ENCODE peak calls at places on chromosomes 4 and X, in seven cellular contexts. F is amniotic stem cell, G is dorsolateral prefrontal cortex, Q is T-helper 17 cell, D is fibroblast of the conjunctiva, K is AG08396, T is HFF-Myc. O is an unnamed sample.

GRCh38 chr4:55543858-55544257 is 2.9 kb downstream of the CLOCK start:
- DNase-seq in F (no peak), G (no peak), Q (no peak), D (no peak), K (no peak), T (no peak), O (no peak)

GRCh38 chr4:528296-528695 is 29.3 kb downstream of the PIGG start:
- DNase-seq in F (no peak), G (no peak), Q (no peak), D (no peak), K (no peak), T (no peak), O (no peak)

GRCh38 chrX:88135735-88136134 is 611.3 kb upstream of the CPXCR1 start:
- DNase-seq in F (no peak), G (no peak), Q (no peak), D (no peak), K (no peak), T (no peak), O (no peak)

GRCh38 chr4:177964693-177965168 is 522.5 kb upstream of the AGA start:
- DNase-seq in F (no peak), G (no peak), Q (no peak), D (no peak), K (no peak), T (no peak), O (no peak)

GRCh38 chr4:2923678-2924173 is 39.5 kb downstream of the NOP14 start:
- DNase-seq in F (no peak), G (no peak), Q (no peak), D (no peak), K (no peak), T (no peak), O (no peak)

GRCh38 chrX:100905620-100906019 is 23.1 kb downstream of the XKRX start:
- DNase-seq in F (no peak), G (no peak), Q (no peak), D (no peak), K (no peak), T (no peak), O (no peak)

GRCh38 chr4:103499094-103499493 is 220.7 kb downstream of the TACR3 start:
- DNase-seq in F (no peak), G (no peak), Q (no peak), D (peak; percentile 52), K (no peak), T (peak; percentile 32), O (no peak)

GRCh38 chr4:79421483-79421882 is 13.5 kb upstream of the GK2 start:
- DNase-seq in F (no peak), G (no peak), Q (no peak), D (no peak), K (no peak), T (no peak), O (no peak)

GRCh38 chr4:113960684-113961321 is 18.6 kb downstream of the ARSJ start:
- DNase-seq in F (no peak), G (no peak), Q (no peak), D (no peak), K (no peak), T (no peak), O (no peak)

GRCh38 chr4:139740531-139741041 is 75.0 kb downstream of the MGST2 start:
- DNase-seq in F (peak; percentile 59), G (peak; percentile 67), Q (no peak), D (peak; percentile 92), K (peak; percentile 76), T (peak; percentile 66), O (peak; percentile 89)

GRCh38 chr4:4395849-4396627 is 9.1 kb downstream of the NSG1 start:
- DNase-seq in F (no peak), G (peak; percentile 70), Q (no peak), D (no peak), K (peak; percentile 58), T (no peak), O (peak; percentile 67)

GRCh38 chr4:116180056-116180690 is 905.2 kb downstream of the TRAM1L1 start:
- DNase-seq in F (no peak), G (no peak), Q (no peak), D (peak; percentile 5), K (no peak), T (no peak), O (peak; percentile 8)

O was measured in fibroblast of villous mesenchyme.